ENCODE peak calls at places on chromosomes 3 and 15, in six cellular contexts. Y is naive thymus-derived CD8-positive, alpha-beta T cell; J is COLO829; S is stimulated activated CD4-positive, alpha-beta T cell treated with anti-CD3 and anti-CD28 coated beads, Interleukin-2, amount 100 ng/mL, for 48 hours; G is CD8-positive, alpha-beta T cell; V is Kasumi-1. R is an unnamed sample.

GRCh38 chr3:109081746-109082510 is 36.0 kb downstream of the MORC1 start:
- DNase-seq in Y (peak; percentile 1), J (peak; percentile 57), S (peak; percentile 21), G (no peak), V (peak; percentile 26), R (no peak)

GRCh38 chr15:72237286-72238224 is 6.6 kb upstream of the PKM start:
- DNase-seq in Y (no peak), J (peak; percentile 86), S (peak; percentile 70), G (peak; percentile 32), V (peak; percentile 88), R (peak; percentile 76)

GRCh38 chr3:55547086-55547666 is 60.1 kb upstream of the WNT5A start:
- DNase-seq in Y (no peak), J (no peak), S (no peak), G (no peak), V (no peak), R (no peak)

GRCh38 chr15:58568157-58568571 is 136.4 kb downstream of the LIPC start:
- DNase-seq in Y (no peak), J (no peak), S (no peak), G (no peak), V (peak; percentile 58), R (no peak)

GRCh38 chr3:107767897-107768605 is 245.3 kb downstream of the BBX start:
- DNase-seq in Y (no peak), J (no peak), S (no peak), G (no peak), V (peak; percentile 5), R (no peak)

GRCh38 chr3:5188419-5189405 is 1.2 kb downstream of the EDEM1 start:
- DNase-seq in Y (peak; percentile 30), J (no peak), S (no peak), G (peak; percentile 33), V (peak; percentile 69), R (no peak)

GRCh38 chr3:42802876-42803799 is 1.2 kb downstream of the HIGD1A start:
- DNase-seq in Y (no peak), J (no peak), S (no peak), G (no peak), V (peak; percentile 19), R (no peak)

GRCh38 chr3:66565301-66565700 is 64.5 kb upstream of the LRIG1 start:
- DNase-seq in Y (no peak), J (no peak), S (no peak), G (no peak), V (no peak), R (no peak)

GRCh38 chr15:95549168-95549738 is 781.2 kb upstream of the NR2F2 start:
- DNase-seq in Y (no peak), J (no peak), S (no peak), G (no peak), V (no peak), R (no peak)

GRCh38 chr15:28128036-28128435 is 28.9 kb upstream of the OCA2 start:
- DNase-seq in Y (no peak), J (no peak), S (no peak), G (no peak), V (no peak), R (no peak)